ENCODE peak calls at places on chromosome 1, in four cellular contexts. G, Z, U and P are unnamed samples.
A peak's percentile ranks its signal among the peaks of the same experiment; 100 is the strongest.

GRCh38 chr1:207797229-207797973 is 45.5 kb downstream of the CD46 start:
- DNase-seq in G (peak; percentile 62), Z (peak; percentile 85), U (peak; percentile 50), P (peak; percentile 59)

GRCh38 chr1:206109718-206110117 is 7.5 kb downstream of the AVPR1B start:
- DNase-seq in Z (no peak), G (no peak), U (no peak), P (no peak)

GRCh38 chr1:214588963-214589597 is 13.9 kb upstream of the CENPF start:
- DNase-seq in G (no peak), Z (no peak), U (no peak), P (no peak)

GRCh38 chr1:109620396-109620817 is 770 bp downstream of the AMPD2 start:
- DNase-seq in U (no peak), Z (no peak), G (no peak), P (no peak)

GRCh38 chr1:17016317-17016661 is 4.6 kb upstream of the ATP13A2 start:
- DNase-seq in U (no peak), Z (no peak), G (no peak), P (no peak)

GRCh38 chr1:54278941-54279422 is 79.0 kb downstream of the MRPL37 start:
- DNase-seq in Z (no peak), G (no peak), U (no peak), P (no peak)

GRCh38 chr1:21042920-21043605 is 133.6 kb downstream of the EIF4G3 start:
- DNase-seq in G (no peak), U (no peak), Z (no peak), P (no peak)

GRCh38 chr1:203121186-203122015 is 6.1 kb upstream of the ADORA1 start:
- DNase-seq in G (no peak), Z (no peak), U (no peak), P (no peak)

GRCh38 chr1:1299686-1300351 is 7.9 kb downstream of the ACAP3 start:
- DNase-seq in Z (no peak), G (no peak), U (no peak), P (no peak)

GRCh38 chr1:51518033-51518729 is 885 bp downstream of the EPS15 start:
- DNase-seq in U (peak; percentile 11), Z (no peak), G (peak; percentile 27), P (peak; percentile 26)

GRCh38 chr1:210653771-210654170 is 325.1 kb downstream of the HHAT start:
- DNase-seq in Z (no peak), U (no peak), G (no peak), P (no peak)

GRCh38 chr1:41936107-41936506 is 17.4 kb upstream of the HIVEP3 start:
- DNase-seq in U (no peak), Z (no peak), G (no peak), P (no peak)

GRCh38 chr1:12597792-12598191 is 20.2 kb downstream of the DHRS3 start:
- DNase-seq in Z (no peak), U (no peak), G (no peak), P (no peak)

GRCh38 chr1:51648180-51649109 is 31.6 kb downstream of the OSBPL9 start:
- DNase-seq in U (no peak), Z (no peak), G (no peak), P (no peak)

GRCh38 chr1:185501099-185501498 is 184.1 kb upstream of the IVNS1ABP start:
- DNase-seq in U (no peak), G (no peak), Z (no peak), P (no peak)

GRCh38 chr1:27481994-27482620 is 7.9 kb downstream of the WASF2 start:
- DNase-seq in G (no peak), Z (no peak), U (no peak), P (no peak)

GRCh38 chr1:36092166-36092797 is 3.6 kb downstream of the ADPRS start:
- DNase-seq in U (no peak), Z (no peak), G (no peak), P (no peak)

GRCh38 chr1:29379438-29380073 is 143.2 kb downstream of the PTPRU start:
- DNase-seq in G (peak; percentile 3), Z (no peak), U (peak; percentile 2), P (no peak)

GRCh38 chr1:168408531-168409242 is 128.0 kb downstream of the TBX19 start:
- DNase-seq in Z (no peak), U (no peak), G (peak; percentile 64), P (no peak)